ENCODE peak calls at places on chromosomes 7 and 10, in four cellular contexts. M, G, O and T are unnamed samples.

GRCh38 chr10:1363466-1364121 is 307.4 kb downstream of the WDR37 start:
- DNase-seq in M (no peak), G (peak; percentile 65), O (no peak), T (no peak)

GRCh38 chr10:60434418-60435046 is 44.9 kb upstream of the ANK3 start:
- DNase-seq in M (peak; percentile 87), G (no peak), O (peak; percentile 57), T (no peak)

GRCh38 chr7:73827568-73828106 is 3.2 kb upstream of the CLDN4 start:
- DNase-seq in M (no peak), G (no peak), O (peak; percentile 45), T (no peak)

GRCh38 chr10:126598009-126598408 is 72.5 kb downstream of the C10orf90 start:
- DNase-seq in M (peak; percentile 47), G (no peak), O (peak; percentile 59), T (no peak)

GRCh38 chr10:31687545-31688482 is 240.8 kb downstream of the ARHGAP12 start:
- DNase-seq in M (no peak), G (no peak), O (no peak), T (no peak)

GRCh38 chr7:47379629-47380324 is 202.1 kb downstream of the TNS3 start:
- DNase-seq in M (peak; percentile 82), G (no peak), O (peak; percentile 72), T (no peak)

GRCh38 chr7:144517762-144518161 is 114.3 kb upstream of the NOBOX start:
- DNase-seq in M (no peak), G (no peak), O (no peak), T (no peak)

GRCh38 chr10:68096913-68097509 is 12.3 kb upstream of the MYPN start:
- DNase-seq in M (peak; percentile 90), G (no peak), O (peak; percentile 84), T (no peak)